ENCODE peak calls at places on chromosomes 3 and 15, in six cellular contexts. One of them, this sample, is unnamed.

GRCh38 chr3:155012584-155012983 is 67.5 kb upstream of the MME start:
- DNase-seq in uterus: no peak
- DNase-seq in transverse colon: no peak
- DNase-seq in HCT116: no peak
- DNase-seq in testis: no peak
- DNase-seq in sigmoid colon: no peak
- DNase-seq in this sample: no peak

GRCh38 chr3:160474416-160474838 is 24.8 kb upstream of the TRIM59 start:
- DNase-seq in testis: no peak
- DNase-seq in uterus: no peak
- DNase-seq in sigmoid colon: no peak
- DNase-seq in HCT116: no peak
- DNase-seq in transverse colon: no peak
- DNase-seq in this sample: no peak

GRCh38 chr3:24185738-24186384 is 240.8 kb downstream of the NR1D2 start:
- DNase-seq in sigmoid colon: no peak
- DNase-seq in testis: peak
- DNase-seq in HCT116: peak
- DNase-seq in uterus: peak
- DNase-seq in transverse colon: peak
- DNase-seq in this sample: peak

GRCh38 chr15:77634266-77634962 is 1.7 kb upstream of the LINGO1 start:
- DNase-seq in testis: peak
- DNase-seq in sigmoid colon: peak
- DNase-seq in HCT116: peak
- DNase-seq in transverse colon: peak
- DNase-seq in uterus: peak
- DNase-seq in this sample: peak

GRCh38 chr3:187012609-187013051 is 82.3 kb downstream of the ST6GAL1 start:
- DNase-seq in uterus: no peak
- DNase-seq in HCT116: no peak
- DNase-seq in testis: no peak
- DNase-seq in transverse colon: peak
- DNase-seq in sigmoid colon: no peak
- DNase-seq in this sample: no peak

GRCh38 chr15:36079021-36079420 is 500.4 kb upstream of the CDIN1 start:
- DNase-seq in HCT116: no peak
- DNase-seq in testis: no peak
- DNase-seq in uterus: no peak
- DNase-seq in sigmoid colon: no peak
- DNase-seq in transverse colon: no peak
- DNase-seq in this sample: no peak

GRCh38 chr3:116770815-116771450 is 61.4 kb downstream of the TUSC7 start:
- DNase-seq in sigmoid colon: peak
- DNase-seq in HCT116: peak
- DNase-seq in uterus: peak
- DNase-seq in testis: peak
- DNase-seq in transverse colon: peak
- DNase-seq in this sample: peak

GRCh38 chr3:33064929-33065328 is 32.0 kb downstream of the GLB1 start:
- DNase-seq in testis: no peak
- DNase-seq in transverse colon: no peak
- DNase-seq in uterus: no peak
- DNase-seq in sigmoid colon: no peak
- DNase-seq in HCT116: no peak
- DNase-seq in this sample: no peak

GRCh38 chr3:151925876-151926275 is 52.4 kb downstream of the SUCNR1 start:
- DNase-seq in HCT116: no peak
- DNase-seq in uterus: no peak
- DNase-seq in sigmoid colon: no peak
- DNase-seq in testis: no peak
- DNase-seq in transverse colon: no peak
- DNase-seq in this sample: no peak

GRCh38 chr15:51227967-51228783 is 110.2 kb downstream of the CYP19A1 start:
- DNase-seq in HCT116: peak
- DNase-seq in testis: no peak
- DNase-seq in uterus: no peak
- DNase-seq in sigmoid colon: no peak
- DNase-seq in transverse colon: no peak
- DNase-seq in this sample: no peak

GRCh38 chr15:62124176-62124952 is 40.7 kb downstream of the C2CD4B start:
- DNase-seq in uterus: no peak
- DNase-seq in sigmoid colon: no peak
- DNase-seq in transverse colon: no peak
- DNase-seq in HCT116: no peak
- DNase-seq in testis: no peak
- DNase-seq in this sample: no peak

GRCh38 chr3:170040283-170040907 is 2.6 kb downstream of the GPR160 start:
- DNase-seq in transverse colon: no peak
- DNase-seq in testis: no peak
- DNase-seq in uterus: no peak
- DNase-seq in HCT116: no peak
- DNase-seq in sigmoid colon: no peak
- DNase-seq in this sample: no peak

GRCh38 chr3:126417461-126418255 is 22.9 kb downstream of the CFAP100 start:
- DNase-seq in uterus: no peak
- DNase-seq in transverse colon: no peak
- DNase-seq in HCT116: no peak
- DNase-seq in sigmoid colon: peak
- DNase-seq in testis: no peak
- DNase-seq in this sample: no peak

GRCh38 chr15:28123408-28124023 is 24.4 kb upstream of the OCA2 start:
- DNase-seq in testis: peak
- DNase-seq in uterus: no peak
- DNase-seq in HCT116: peak
- DNase-seq in sigmoid colon: no peak
- DNase-seq in transverse colon: peak
- DNase-seq in this sample: peak

GRCh38 chr3:30231277-30232141 is 374.9 kb upstream of the TGFBR2 start:
- DNase-seq in HCT116: no peak
- DNase-seq in uterus: no peak
- DNase-seq in transverse colon: no peak
- DNase-seq in sigmoid colon: no peak
- DNase-seq in testis: no peak
- DNase-seq in this sample: no peak

GRCh38 chr15:59723686-59724336 is 34.7 kb upstream of the BNIP2 start:
- DNase-seq in testis: no peak
- DNase-seq in transverse colon: no peak
- DNase-seq in sigmoid colon: no peak
- DNase-seq in HCT116: no peak
- DNase-seq in uterus: no peak
- DNase-seq in this sample: no peak

DNA sequence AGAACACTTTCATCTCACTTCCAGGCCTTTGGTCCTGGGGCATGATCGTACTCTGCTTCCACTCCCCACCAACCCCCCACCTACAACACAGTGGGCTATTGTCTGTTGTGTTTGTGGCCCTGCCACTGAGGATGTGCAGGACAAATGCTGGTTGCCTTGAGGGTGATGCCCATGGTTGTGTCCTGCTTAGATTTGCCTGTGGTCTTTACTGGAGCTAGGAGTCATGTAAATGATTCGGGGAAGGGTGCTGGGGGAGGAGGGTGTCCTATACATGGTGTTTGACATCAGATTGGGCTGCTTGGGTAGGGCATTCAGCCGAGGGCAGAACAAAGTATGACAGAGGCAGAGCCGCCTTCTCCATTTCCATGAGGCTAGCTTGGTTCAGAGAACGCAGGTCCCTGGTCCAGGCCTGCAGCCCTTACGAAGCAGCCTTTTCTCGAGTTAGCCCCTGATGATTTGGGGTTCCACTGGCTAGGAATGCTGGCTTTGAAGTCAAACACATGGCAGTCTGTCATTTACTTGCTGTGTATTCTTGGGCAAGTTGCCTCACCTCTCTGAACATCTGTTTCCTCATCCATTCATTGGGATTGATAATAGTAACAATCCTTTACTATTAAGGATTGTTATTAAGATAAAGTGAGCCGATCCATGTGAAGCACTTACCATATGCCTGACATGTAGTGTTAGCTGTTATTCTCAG is 6.9 kb downstream of the CORO2B start:
- DNase-seq in testis: no peak
- DNase-seq in sigmoid colon: no peak
- DNase-seq in uterus: no peak
- DNase-seq in HCT116: no peak
- DNase-seq in transverse colon: no peak
- DNase-seq in this sample: no peak
- H3K27ac ChIP-seq in testis: no peak
- H3K27ac ChIP-seq in sigmoid colon: peak
- H3K27ac ChIP-seq in uterus: peak
- H3K27ac ChIP-seq in HCT116: peak
- H3K27ac ChIP-seq in transverse colon: no peak
- H3K27ac ChIP-seq in this sample: no peak

GRCh38 chr15:92394327-92395175 is 870 bp downstream of the ST8SIA2 start:
- DNase-seq in uterus: no peak
- DNase-seq in transverse colon: no peak
- DNase-seq in HCT116: no peak
- DNase-seq in sigmoid colon: no peak
- DNase-seq in testis: peak
- DNase-seq in this sample: no peak
- TF ChIP-seq CTCF in uterus: no peak
- TF ChIP-seq CTCF in transverse colon: no peak
- TF ChIP-seq CTCF in HCT116: no peak
- TF ChIP-seq CTCF in sigmoid colon: no peak
- TF ChIP-seq CTCF in testis: no peak
- TF ChIP-seq CTCF in this sample: no peak

GRCh38 chr3:172282850-172283249 is 165.4 kb downstream of the GHSR start:
- DNase-seq in transverse colon: no peak
- DNase-seq in uterus: no peak
- DNase-seq in testis: no peak
- DNase-seq in sigmoid colon: no peak
- DNase-seq in HCT116: no peak
- DNase-seq in this sample: no peak
- TF ChIP-seq POLR2A in transverse colon: no peak
- TF ChIP-seq POLR2A in uterus: no peak
- TF ChIP-seq POLR2A in testis: no peak
- TF ChIP-seq POLR2A in sigmoid colon: no peak
- TF ChIP-seq POLR2A in HCT116: no peak
- TF ChIP-seq POLR2A in this sample: no peak

DNA sequence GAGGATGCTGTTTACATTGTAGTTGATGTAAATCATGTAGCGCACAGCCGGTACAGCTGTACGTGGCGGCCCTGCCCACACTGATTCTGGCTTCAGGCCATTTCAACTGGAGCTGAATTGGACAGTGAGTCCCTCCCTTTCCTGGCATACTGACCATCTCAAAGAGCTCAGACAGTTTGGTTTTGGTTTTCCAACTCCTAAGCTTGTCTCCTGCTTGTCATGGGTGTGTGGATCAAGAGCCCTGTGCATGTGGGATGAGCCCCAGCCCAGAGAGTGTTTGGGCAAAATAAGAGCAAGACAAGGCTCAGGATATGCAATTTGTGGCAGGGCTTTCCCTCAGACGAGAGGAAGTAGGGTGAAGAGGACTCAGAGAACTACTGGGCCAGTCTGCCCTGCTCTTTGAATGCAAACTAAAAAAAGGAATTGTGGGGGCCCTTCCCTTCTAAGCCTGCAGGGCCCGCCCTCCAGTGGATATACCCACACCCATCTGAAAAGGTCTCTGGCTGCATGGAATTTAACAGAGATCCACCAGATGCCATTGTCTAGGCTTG is 13.3 kb downstream of the ITGA11 start:
- DNase-seq in sigmoid colon: no peak
- DNase-seq in uterus: peak
- DNase-seq in HCT116: no peak
- DNase-seq in transverse colon: peak
- DNase-seq in testis: peak
- DNase-seq in this sample: no peak
- H3K27ac ChIP-seq in sigmoid colon: peak
- H3K27ac ChIP-seq in uterus: peak
- H3K27ac ChIP-seq in HCT116: no peak
- H3K27ac ChIP-seq in transverse colon: no peak
- H3K27ac ChIP-seq in testis: no peak
- H3K27ac ChIP-seq in this sample: no peak

GRCh38 chr3:66993082-66993481 is 5.0 kb upstream of the KBTBD8 start:
- DNase-seq in testis: no peak
- DNase-seq in HCT116: no peak
- DNase-seq in uterus: no peak
- DNase-seq in sigmoid colon: no peak
- DNase-seq in transverse colon: no peak
- DNase-seq in this sample: no peak
- TF ChIP-seq CTCF in testis: no peak
- TF ChIP-seq CTCF in HCT116: peak
- TF ChIP-seq CTCF in uterus: no peak
- TF ChIP-seq CTCF in sigmoid colon: no peak
- TF ChIP-seq CTCF in transverse colon: no peak
- TF ChIP-seq CTCF in this sample: no peak

GRCh38 chr3:52240059-52240885 is 1.3 kb upstream of the TWF2 start:
- DNase-seq in sigmoid colon: peak
- DNase-seq in uterus: peak
- DNase-seq in HCT116: peak
- DNase-seq in transverse colon: peak
- DNase-seq in testis: peak
- DNase-seq in this sample: peak

GRCh38 chr3:52238193-52238760 is 681 bp downstream of the TWF2 start:
- DNase-seq in testis: peak
- DNase-seq in HCT116: no peak
- DNase-seq in sigmoid colon: no peak
- DNase-seq in transverse colon: no peak
- DNase-seq in uterus: no peak
- DNase-seq in this sample: no peak

GRCh38 chr3:52240886-52241244 is 1.9 kb upstream of the TWF2 start:
- DNase-seq in sigmoid colon: no peak
- DNase-seq in testis: no peak
- DNase-seq in transverse colon: no peak
- DNase-seq in uterus: no peak
- DNase-seq in HCT116: no peak
- DNase-seq in this sample: no peak

GRCh38 chr3:52237659-52238172 is 1.2 kb downstream of the TWF2 start:
- DNase-seq in HCT116: peak
- DNase-seq in sigmoid colon: peak
- DNase-seq in uterus: peak
- DNase-seq in testis: peak
- DNase-seq in transverse colon: peak
- DNase-seq in this sample: peak

GRCh38 chr3:52238761-52239701 is at the start of gene TWF2:
- DNase-seq in HCT116: peak
- DNase-seq in testis: peak
- DNase-seq in transverse colon: peak
- DNase-seq in uterus: peak
- DNase-seq in sigmoid colon: peak
- DNase-seq in this sample: peak
- TF ChIP-seq POLR2A in HCT116: peak
- TF ChIP-seq POLR2A in testis: no peak
- TF ChIP-seq POLR2A in transverse colon: peak
- TF ChIP-seq POLR2A in uterus: peak
- TF ChIP-seq POLR2A in sigmoid colon: no peak
- TF ChIP-seq POLR2A in this sample: peak

DNA sequence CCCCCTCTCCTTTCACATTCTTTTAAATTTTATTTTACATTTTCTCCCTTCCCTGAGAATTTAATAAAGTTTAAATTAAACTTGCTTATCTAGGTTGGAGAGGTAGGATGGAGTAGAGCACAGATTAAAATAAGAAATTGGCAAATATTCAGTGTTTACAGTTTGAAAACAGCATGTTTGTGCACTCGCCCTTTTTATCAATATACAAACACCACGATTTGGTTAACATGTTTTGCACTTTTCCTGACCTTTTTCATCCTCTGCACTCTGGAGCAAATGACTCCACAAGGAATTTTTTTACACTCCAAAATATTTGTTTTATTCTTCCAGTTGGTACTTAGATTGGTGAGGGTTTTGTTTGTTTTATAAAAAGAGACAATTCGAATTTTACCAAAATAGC is 87.1 kb downstream of the DUT start:
- DNase-seq in sigmoid colon: no peak
- DNase-seq in transverse colon: no peak
- DNase-seq in testis: no peak
- DNase-seq in uterus: no peak
- DNase-seq in HCT116: no peak
- DNase-seq in this sample: no peak
- H3K27ac ChIP-seq in sigmoid colon: no peak
- H3K27ac ChIP-seq in transverse colon: no peak
- H3K27ac ChIP-seq in testis: no peak
- H3K27ac ChIP-seq in uterus: peak
- H3K27ac ChIP-seq in HCT116: no peak
- H3K27ac ChIP-seq in this sample: no peak